ENCODE peak calls at places on chromosomes 2 and 18, in six cellular contexts. O is A549, C is heart right ventricle, N is AG10803, E is H7, K is GM12865. Y is an unnamed sample.

GRCh38 chr2:148817210-148817708 is 57.8 kb upstream of the KIF5C start:
- DNase-seq in O (no peak), C (no peak), N (no peak), E (no peak), K (no peak), Y (peak)

GRCh38 chr18:45167631-45168225 is 447.5 kb upstream of the SLC14A2 start:
- DNase-seq in O (no peak), C (no peak), N (peak), E (no peak), K (no peak), Y (no peak)

GRCh38 chr2:36358317-36358659 is 2.7 kb downstream of the CRIM1 start:
- DNase-seq in O (no peak), C (no peak), N (peak), E (no peak), K (no peak), Y (no peak)

GRCh38 chr2:156602552-156602933 is 166.4 kb downstream of the GPD2 start:
- DNase-seq in O (no peak), C (no peak), N (no peak), E (no peak), K (no peak), Y (no peak)

GRCh38 chr18:35410561-35410960 is 33.4 kb upstream of the ZNF396 start:
- DNase-seq in O (no peak), C (no peak), N (no peak), E (no peak), K (peak), Y (no peak)

GRCh38 chr2:113910967-113911678 is 21.2 kb downstream of the ACTR3 start:
- DNase-seq in O (no peak), C (no peak), N (no peak), E (no peak), K (no peak), Y (no peak)

GRCh38 chr2:241546771-241547498 is 11.6 kb upstream of the BOK start:
- DNase-seq in O (no peak), C (no peak), N (peak), E (peak), K (no peak), Y (no peak)

GRCh38 chr2:101150306-101151140 is 659 bp downstream of the TBC1D8 start:
- DNase-seq in O (no peak), C (peak), N (no peak), E (peak), K (peak), Y (peak)

GRCh38 chr18:22102948-22103663 is 66.3 kb upstream of the GATA6 start:
- DNase-seq in O (no peak), C (no peak), N (no peak), E (no peak), K (peak), Y (no peak)

GRCh38 chr2:5982911-5983310 is 290.7 kb downstream of the SOX11 start:
- DNase-seq in O (no peak), C (no peak), N (no peak), E (no peak), K (no peak), Y (no peak)

GRCh38 chr2:60880633-60880987 is 764 bp upstream of the REL start:
- DNase-seq in O (no peak), C (no peak), N (no peak), E (no peak), K (no peak), Y (no peak)

GRCh38 chr2:144747571-144747970 is 227.7 kb upstream of the ZEB2 start:
- DNase-seq in O (no peak), C (no peak), N (no peak), E (no peak), K (no peak), Y (no peak)

GRCh38 chr2:191892391-191892790 is 45.5 kb upstream of the CAVIN2 start:
- DNase-seq in O (no peak), C (no peak), N (peak), E (no peak), K (no peak), Y (no peak)

GRCh38 chr2:237540823-237541222 is 25.6 kb upstream of the PRLH start:
- DNase-seq in O (peak), C (peak), N (peak), E (no peak), K (peak), Y (no peak)

GRCh38 chr2:100052645-100053044 is 89.7 kb downstream of the AFF3 start:
- DNase-seq in O (no peak), C (no peak), N (no peak), E (no peak), K (no peak), Y (no peak)

GRCh38 chr18:76875390-76876330 is 53.3 kb downstream of the ZNF236 start:
- DNase-seq in O (peak), C (no peak), N (peak), E (peak), K (peak), Y (no peak)

GRCh38 chr2:128362889-128363228 is 44.2 kb upstream of the HS6ST1 start:
- DNase-seq in O (peak), C (no peak), N (peak), E (peak), K (no peak), Y (no peak)

GRCh38 chr2:131052741-131053263 is 40.5 kb downstream of the FAM168B start:
- DNase-seq in O (no peak), C (no peak), N (no peak), E (no peak), K (no peak), Y (no peak)

GRCh38 chr2:43343573-43344304 is 117.3 kb upstream of the ZFP36L2 start:
- DNase-seq in O (no peak), C (peak), N (peak), E (no peak), K (no peak), Y (no peak)

GRCh38 chr18:49075697-49076096 is 124.9 kb upstream of the SMAD7 start:
- DNase-seq in O (no peak), C (no peak), N (no peak), E (no peak), K (no peak), Y (no peak)

GRCh38 chr2:175012516-175012915 is 7.3 kb upstream of the CHN1 start:
- DNase-seq in O (no peak), C (no peak), N (no peak), E (no peak), K (no peak), Y (no peak)

GRCh38 chr2:233243348-233243747 is 8.1 kb upstream of the ATG16L1 start:
- DNase-seq in O (no peak), C (no peak), N (no peak), E (no peak), K (no peak), Y (no peak)

GRCh38 chr2:142580691-142581090 is 296.8 kb upstream of the KYNU start:
- DNase-seq in O (no peak), C (no peak), N (no peak), E (no peak), K (no peak), Y (no peak)

GRCh38 chr2:128396500-128396891 is 77.8 kb upstream of the HS6ST1 start:
- DNase-seq in O (no peak), C (no peak), N (no peak), E (peak), K (no peak), Y (no peak)

GRCh38 chr2:144598906-144599305 is 79.0 kb upstream of the ZEB2 start:
- DNase-seq in O (no peak), C (no peak), N (no peak), E (no peak), K (no peak), Y (no peak)

GRCh38 chr18:22564036-22564435 is 146.3 kb upstream of the CTAGE1 start:
- DNase-seq in O (no peak), C (no peak), N (peak), E (no peak), K (no peak), Y (no peak)

GRCh38 chr2:217858519-217859466 is 144.0 kb downstream of the TNS1 start:
- DNase-seq in O (peak), C (peak), N (peak), E (peak), K (no peak), Y (peak)

GRCh38 chr2:229943770-229944449 is 21.6 kb downstream of the FBXO36 start:
- DNase-seq in O (no peak), C (no peak), N (no peak), E (no peak), K (no peak), Y (no peak)

GRCh38 chr2:4381049-4381448 is 677.7 kb downstream of the DCDC2C start:
- DNase-seq in O (no peak), C (no peak), N (no peak), E (peak), K (no peak), Y (no peak)

GRCh38 chr2:204357175-204357695 is 188.0 kb upstream of the PARD3B start:
- DNase-seq in O (no peak), C (no peak), N (no peak), E (no peak), K (no peak), Y (no peak)

GRCh38 chr2:112055833-112056625 is 960 bp downstream of the TMEM87B start:
- DNase-seq in O (peak), C (peak), N (peak), E (peak), K (peak), Y (peak)

GRCh38 chr2:146918280-146918679 is 926.5 kb upstream of the ACVR2A start:
- DNase-seq in O (no peak), C (no peak), N (no peak), E (no peak), K (no peak), Y (no peak)

GRCh38 chr18:24064701-24065100 is 50.1 kb downstream of the TTC39C start:
- DNase-seq in O (no peak), C (no peak), N (no peak), E (no peak), K (no peak), Y (no peak)

GRCh38 chr2:176174382-176174834 is 14.1 kb upstream of the HOXD1 start:
- DNase-seq in O (no peak), C (no peak), N (no peak), E (peak), K (no peak), Y (no peak)
- H3K4me3 ChIP-seq in O (no peak), C (no peak), N (no peak), E (no peak), K (no peak), Y (peak)

GRCh38 chr2:56801214-56801613 is 617.4 kb downstream of the CCDC85A start:
- DNase-seq in O (no peak), C (no peak), N (peak), E (no peak), K (no peak), Y (no peak)
- H3K4me3 ChIP-seq in O (no peak), C (no peak), N (no peak), E (no peak), K (no peak), Y (no peak)

GRCh38 chr2:218880749-218881594 is at the start of gene WNT10A:
- DNase-seq in O (no peak), C (no peak), N (no peak), E (peak), K (no peak), Y (no peak)

GRCh38 chr2:218881744-218882462 is 1.3 kb downstream of the WNT10A start:
- DNase-seq in O (no peak), C (no peak), N (no peak), E (peak), K (no peak), Y (no peak)

GRCh38 chr2:218878486-218878885 is 2.2 kb upstream of the WNT10A start:
- DNase-seq in O (no peak), C (no peak), N (no peak), E (no peak), K (no peak), Y (no peak)

GRCh38 chr2:218878941-218879761 is 1.5 kb upstream of the WNT10A start:
- DNase-seq in O (no peak), C (no peak), N (no peak), E (peak), K (no peak), Y (no peak)

GRCh38 chr2:218879881-218880748 is 537 bp upstream of the WNT10A start:
- DNase-seq in O (no peak), C (no peak), N (no peak), E (peak), K (peak), Y (no peak)
- H3K4me3 ChIP-seq in O (peak), C (peak), N (no peak), E (no peak), K (peak), Y (peak)

GRCh38 chr2:98548920-98549818 is 59.1 kb downstream of the COA5 start:
- DNase-seq in O (no peak), C (no peak), N (no peak), E (no peak), K (peak), Y (no peak)
- H3K4me3 ChIP-seq in O (no peak), C (no peak), N (no peak), E (no peak), K (no peak), Y (no peak)

DNA sequence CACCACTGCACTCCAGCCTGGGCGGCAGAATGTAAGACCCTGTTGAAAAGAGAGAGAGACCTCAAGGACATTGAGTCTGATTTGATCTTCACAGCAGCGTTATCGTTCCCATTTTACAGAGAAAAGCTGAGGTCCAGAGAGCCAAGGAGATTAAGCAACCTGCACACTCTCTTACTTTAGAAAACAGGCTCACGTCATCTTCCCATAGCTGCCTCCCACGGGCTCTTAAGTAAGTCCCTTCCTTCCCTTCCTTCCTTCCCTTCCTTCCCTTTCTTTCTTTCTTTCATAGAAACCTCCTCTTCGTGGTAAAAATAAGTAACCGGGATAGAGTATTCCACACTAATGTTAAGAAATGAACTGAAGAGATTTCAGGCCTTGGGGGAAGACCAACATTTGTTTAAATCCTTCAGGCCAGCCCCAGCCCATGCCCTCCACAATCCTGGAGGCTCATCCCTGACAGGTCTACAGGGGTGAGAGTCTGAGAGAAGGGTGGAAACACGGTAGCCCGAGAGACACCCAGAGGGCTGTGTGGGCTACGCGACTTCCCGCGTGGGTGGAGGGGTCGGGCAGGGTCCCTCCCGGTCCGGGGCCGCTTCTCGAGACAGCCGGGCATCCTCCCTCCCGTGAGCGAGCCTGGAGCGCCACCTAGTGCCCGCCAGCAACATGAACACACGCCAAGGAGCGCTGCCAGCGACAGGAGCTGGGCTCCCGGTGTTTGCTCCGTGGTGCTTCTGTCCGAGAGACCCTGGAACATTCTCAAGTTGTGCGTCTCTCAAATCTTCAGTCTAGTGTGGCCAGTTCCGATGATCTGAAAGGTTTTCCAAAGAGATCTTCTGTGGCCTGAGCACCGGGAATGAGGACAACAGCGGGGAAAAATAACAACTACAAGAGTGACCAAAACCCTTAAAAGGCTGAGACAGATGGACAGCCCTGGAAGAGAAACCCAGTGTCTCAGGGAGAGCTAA is 160.3 kb downstream of the INO80D start:
- DNase-seq in O (peak), C (peak), N (peak), E (peak), K (peak), Y (peak)
- H3K4me3 ChIP-seq in O (peak), C (peak), N (peak), E (no peak), K (no peak), Y (peak)

DNA sequence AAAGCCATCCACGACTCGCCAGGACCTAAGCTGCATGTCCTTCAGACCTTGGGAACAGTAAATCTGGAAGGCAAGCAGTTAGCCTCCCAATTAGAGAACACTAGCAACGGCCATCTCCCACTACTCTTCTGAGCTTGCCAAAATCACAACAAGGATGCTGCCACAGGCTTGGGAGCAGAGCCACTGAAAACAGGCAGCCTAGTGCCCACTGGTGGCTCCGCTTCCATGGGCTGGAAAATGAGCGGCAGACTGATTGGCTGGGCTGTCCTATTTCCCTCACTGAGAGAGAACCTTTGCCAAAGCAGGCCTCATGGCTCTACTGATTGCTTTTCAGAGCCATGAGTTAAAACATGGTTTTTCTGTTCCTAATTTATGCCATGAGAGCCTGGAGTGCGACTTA is 153.0 kb upstream of the NT5C1B start:
- DNase-seq in O (no peak), C (peak), N (no peak), E (peak), K (no peak), Y (no peak)
- H3K4me3 ChIP-seq in O (no peak), C (no peak), N (no peak), E (no peak), K (no peak), Y (no peak)

GRCh38 chr2:21468609-21469008 is 344.8 kb downstream of the TDRD15 start:
- DNase-seq in O (no peak), C (no peak), N (no peak), E (no peak), K (no peak), Y (no peak)
- H3K4me3 ChIP-seq in O (no peak), C (no peak), N (no peak), E (no peak), K (no peak), Y (no peak)

GRCh38 chr2:30346475-30347169 is 100.4 kb upstream of the LCLAT1 start:
- DNase-seq in O (no peak), C (peak), N (no peak), E (peak), K (no peak), Y (peak)
- H3K4me3 ChIP-seq in O (no peak), C (peak), N (peak), E (no peak), K (no peak), Y (no peak)

Y was measured in dorsolateral prefrontal cortex.